ENCODE peak calls at places on chromosome 7, in seven cellular contexts. S, U, Y, L, P, R and N are unnamed samples.

GRCh38 chr7:128167316-128167691 is 73.8 kb upstream of the LEP start:
- DNase-seq in Y (peak), U (peak), L (peak), R (no peak), S (peak), P (no peak), N (no peak)

GRCh38 chr7:28754027-28754426 is 204.1 kb downstream of the TRIL start:
- DNase-seq in P (no peak), R (no peak), U (no peak), Y (no peak), L (no peak), S (no peak), N (no peak)

GRCh38 chr7:150800576-150801241 is at the start of gene TMEM176A:
- DNase-seq in S (no peak), U (no peak), Y (no peak), R (no peak), P (no peak), L (no peak), N (no peak)

GRCh38 chr7:24442170-24442777 is 131.0 kb upstream of the PALS2 start:
- DNase-seq in Y (no peak), S (no peak), R (no peak), P (no peak), U (no peak), L (no peak), N (no peak)

GRCh38 chr7:2539031-2540028 is 16.0 kb downstream of the BRAT1 start:
- DNase-seq in L (no peak), S (no peak), U (no peak), R (no peak), P (no peak), Y (no peak), N (no peak)

GRCh38 chr7:133023370-133024075 is 58.4 kb downstream of the CHCHD3 start:
- DNase-seq in U (no peak), Y (no peak), P (no peak), L (peak), R (no peak), S (no peak), N (no peak)

GRCh38 chr7:111784971-111785575 is 222.8 kb upstream of the IMMP2L start:
- DNase-seq in Y (no peak), U (no peak), P (no peak), S (peak), R (no peak), L (no peak), N (no peak)

GRCh38 chr7:83468251-83468739 is 180.6 kb downstream of the SEMA3E start:
- DNase-seq in P (no peak), S (peak), L (peak), U (peak), R (no peak), Y (peak), N (no peak)

GRCh38 chr7:35818513-35818912 is 17.7 kb downstream of the SEPTIN7 start:
- DNase-seq in Y (no peak), L (no peak), P (no peak), U (no peak), S (no peak), R (no peak), N (no peak)

GRCh38 chr7:131625817-131626372 is 69.5 kb upstream of the PODXL start:
- DNase-seq in L (no peak), Y (no peak), U (no peak), S (peak), P (no peak), R (no peak), N (no peak)

GRCh38 chr7:19107392-19108147 is 9.9 kb downstream of the TWIST1 start:
- DNase-seq in Y (no peak), L (no peak), R (no peak), S (peak), P (no peak), U (peak), N (no peak)

GRCh38 chr7:47653550-47654351 is 71.8 kb upstream of the TNS3 start:
- DNase-seq in U (no peak), P (no peak), R (no peak), L (no peak), Y (no peak), S (no peak), N (no peak)

GRCh38 chr7:125406111-125406510 is 476.5 kb upstream of the POT1 start:
- DNase-seq in P (no peak), U (no peak), Y (no peak), S (no peak), R (no peak), L (no peak), N (no peak)

GRCh38 chr7:7641129-7641663 is 644 bp downstream of the UMAD1 start:
- DNase-seq in U (peak), L (no peak), S (no peak), Y (no peak), P (no peak), R (no peak), N (no peak)

GRCh38 chr7:149837620-149838223 is 453 bp upstream of the ZNF862 start:
- DNase-seq in U (no peak), S (no peak), Y (no peak), P (no peak), R (no peak), L (no peak), N (no peak)

GRCh38 chr7:64753032-64753431 is 41.2 kb upstream of the ZNF138 start:
- DNase-seq in S (no peak), R (no peak), U (no peak), Y (no peak), L (no peak), P (no peak), N (no peak)

GRCh38 chr7:132221356-132221755 is 354.9 kb downstream of the PLXNA4 start:
- DNase-seq in U (no peak), Y (no peak), S (peak), L (no peak), P (no peak), R (no peak), N (no peak)

GRCh38 chr7:55250313-55250712 is 114.8 kb upstream of the LANCL2 start:
- DNase-seq in R (no peak), U (no peak), P (no peak), Y (no peak), L (peak), S (peak), N (no peak)

GRCh38 chr7:29955799-29956476 is 33.7 kb downstream of the SCRN1 start:
- DNase-seq in P (no peak), S (no peak), R (no peak), L (no peak), Y (no peak), U (no peak), N (no peak)

GRCh38 chr7:151840088-151840910 is 36.6 kb downstream of the PRKAG2 start:
- DNase-seq in Y (no peak), S (no peak), L (no peak), R (no peak), P (no peak), U (no peak), N (no peak)

GRCh38 chr7:138695106-138695505 is 6.1 kb downstream of the SVOPL start:
- DNase-seq in P (no peak), S (no peak), L (no peak), Y (no peak), R (no peak), U (no peak), N (no peak)

GRCh38 chr7:40541336-40541735 is 406.5 kb downstream of the SUGCT start:
- DNase-seq in Y (no peak), L (no peak), U (no peak), S (peak), P (no peak), R (no peak), N (no peak)

GRCh38 chr7:69892790-69893189 is 294.5 kb downstream of the AUTS2 start:
- DNase-seq in U (no peak), Y (no peak), R (no peak), P (no peak), L (no peak), S (no peak), N (no peak)

GRCh38 chr7:137818036-137818435 is 28.7 kb downstream of the DGKI start:
- DNase-seq in S (no peak), P (no peak), Y (no peak), U (no peak), L (no peak), R (no peak), N (no peak)

GRCh38 chr7:3289996-3290395 is 11.1 kb upstream of the SDK1 start:
- DNase-seq in U (no peak), R (no peak), Y (no peak), S (no peak), P (no peak), L (no peak), N (no peak)

GRCh38 chr7:124712017-124712416 is 53.6 kb downstream of the GPR37 start:
- DNase-seq in L (no peak), U (no peak), R (no peak), S (peak), Y (no peak), P (no peak), N (no peak)

GRCh38 chr7:107029061-107029763 is 15.3 kb upstream of the PRKAR2B start:
- DNase-seq in L (no peak), R (no peak), P (no peak), Y (no peak), S (peak), U (no peak), N (no peak)

GRCh38 chr7:24339575-24339974 is 55.6 kb downstream of the NPY start:
- DNase-seq in L (no peak), Y (no peak), R (no peak), P (no peak), S (no peak), U (no peak), N (no peak)

GRCh38 chr7:71235263-71235662 is 103.3 kb downstream of the GALNT17 start:
- DNase-seq in S (no peak), Y (no peak), R (no peak), L (no peak), P (no peak), U (no peak), N (no peak)

GRCh38 chr7:155644971-155645509 is 579 bp downstream of the RBM33 start:
- DNase-seq in P (peak), R (no peak), Y (no peak), U (no peak), S (no peak), L (no peak), N (peak)

GRCh38 chr7:156545989-156546388 is 94.6 kb upstream of the RNF32 start:
- DNase-seq in U (no peak), L (peak), Y (no peak), S (no peak), R (no peak), P (no peak), N (no peak)

GRCh38 chr7:141045126-141045841 is 28.6 kb upstream of the TMEM178B start:
- DNase-seq in S (no peak), U (no peak), L (no peak), R (no peak), P (no peak), Y (no peak), N (no peak)

GRCh38 chr7:77958436-77958835 is 159.9 kb downstream of the PHTF2 start:
- DNase-seq in P (no peak), R (no peak), Y (no peak), U (no peak), L (no peak), S (no peak), N (no peak)

GRCh38 chr7:36972140-36972518 is 247.8 kb upstream of the AOAH start:
- DNase-seq in R (no peak), S (no peak), U (no peak), P (no peak), L (no peak), Y (no peak), N (no peak)

GRCh38 chr7:124308384-124308783 is 275.5 kb upstream of the TMEM229A start:
- DNase-seq in Y (no peak), L (no peak), U (no peak), S (no peak), R (no peak), P (no peak), N (no peak)

GRCh38 chr7:92797693-92798092 is 38.7 kb downstream of the CDK6 start:
- DNase-seq in R (no peak), S (peak), U (no peak), Y (no peak), P (no peak), L (no peak), N (no peak)

GRCh38 chr7:123191132-123191531 is 8.6 kb downstream of the SLC13A1 start:
- DNase-seq in U (no peak), Y (peak), P (no peak), R (no peak), L (no peak), S (peak), N (no peak)